ENCODE peak calls at places on chromosome X, in four cellular contexts. Q is IMR-90; S is CD4-positive, CD25-positive, alpha-beta regulatory T cell; X is body of pancreas. R is an unnamed sample.

GRCh38 chrX:7071390-7071789 is 76.1 kb upstream of the STS start:
- DNase-seq in Q (no peak), S (no peak), X (no peak), R (no peak)

GRCh38 chrX:70353524-70353923 is 63.6 kb downstream of the KIF4A start:
- DNase-seq in Q (peak; percentile 8), S (no peak), X (no peak), R (no peak)

GRCh38 chrX:23373129-23373804 is 38.6 kb downstream of the PTCHD1 start:
- DNase-seq in Q (peak; percentile 68), S (no peak), X (no peak), R (no peak)

GRCh38 chrX:75038925-75039324 is 113.7 kb upstream of the NEXMIF start:
- DNase-seq in Q (peak; percentile 32), S (peak; percentile 4), X (no peak), R (no peak)

GRCh38 chrX:54891573-54891972 is 29.1 kb upstream of the TRO start:
- DNase-seq in Q (peak; percentile 28), S (peak; percentile 32), X (peak; percentile 43), R (peak; percentile 31)

GRCh38 chrX:23981222-23981621 is 45.8 kb downstream of the KLHL15 start:
- DNase-seq in Q (no peak), S (no peak), X (no peak), R (no peak)

GRCh38 chrX:122641136-122641535 is 542.9 kb upstream of the GRIA3 start:
- DNase-seq in Q (no peak), S (no peak), X (no peak), R (no peak)

GRCh38 chrX:74061879-74062278 is 242.1 kb upstream of the ZCCHC13 start:
- DNase-seq in Q (no peak), S (no peak), X (no peak), R (no peak)

GRCh38 chrX:150508461-150509367 is 59.7 kb upstream of the MTM1 start:
- DNase-seq in Q (peak; percentile 10), S (no peak), X (peak; percentile 88), R (peak; percentile 30)

GRCh38 chrX:12978205-12979010 is 3.5 kb downstream of the TMSB4X start:
- DNase-seq in Q (peak; percentile 88), S (peak; percentile 84), X (peak; percentile 64), R (peak; percentile 70)

GRCh38 chrX:47311857-47312774 is 58.3 kb upstream of the ZNF157 start:
- DNase-seq in Q (peak; percentile 63), S (peak; percentile 44), X (peak; percentile 68), R (peak; percentile 26)

GRCh38 chrX:104347860-104348259 is 93.1 kb upstream of the ESX1 start:
- DNase-seq in Q (no peak), S (no peak), X (no peak), R (no peak)

GRCh38 chrX:23634181-23634580 is 33.1 kb upstream of the PRDX4 start:
- DNase-seq in Q (no peak), S (no peak), X (no peak), R (no peak)

GRCh38 chrX:15274946-15275345 is 5.1 kb upstream of the ASB9 start:
- DNase-seq in Q (no peak), S (no peak), X (no peak), R (no peak)

GRCh38 chrX:153874091-153874365 is 11.9 kb downstream of the L1CAM start:
- DNase-seq in Q (no peak), S (no peak), X (no peak), R (no peak)

GRCh38 chrX:43846558-43846957 is 35.7 kb downstream of the MAOB start:
- DNase-seq in Q (no peak), S (no peak), X (no peak), R (no peak)

GRCh38 chrX:45954026-45954425 is 591.2 kb downstream of the ZNF674 start:
- DNase-seq in Q (no peak), S (no peak), X (no peak), R (no peak)

GRCh38 chrX:68508799-68509198 is 9.9 kb downstream of the YIPF6 start:
- DNase-seq in Q (no peak), S (peak; percentile 45), X (no peak), R (no peak)

GRCh38 chrX:24594531-24594930 is 52.6 kb downstream of the PCYT1B start:
- DNase-seq in Q (no peak), S (no peak), X (no peak), R (no peak)

GRCh38 chrX:153970398-153971123 is 1.1 kb downstream of the HCFC1 start:
- DNase-seq in Q (peak; percentile 71), S (peak; percentile 41), X (peak; percentile 43), R (peak; percentile 53)

GRCh38 chrX:102154218-102154860 is 1.4 kb downstream of the BEX5 start:
- DNase-seq in Q (no peak), S (peak; percentile 12), X (no peak), R (peak; percentile 17)

GRCh38 chrX:66200855-66201795 is 37.1 kb downstream of the HEPH start:
- DNase-seq in Q (peak; percentile 17), S (no peak), X (no peak), R (peak; percentile 41)

GRCh38 chrX:103656623-103657022 is 27.8 kb downstream of the TCEAL1 start:
- DNase-seq in Q (peak; percentile 83), S (no peak), X (no peak), R (no peak)

GRCh38 chrX:12149670-12150407 is 11.6 kb downstream of the FRMPD4 start:
- DNase-seq in Q (no peak), S (no peak), X (no peak), R (no peak)

GRCh38 chrX:44495091-44495490 is 47.6 kb downstream of the FUNDC1 start:
- DNase-seq in Q (no peak), S (no peak), X (no peak), R (no peak)

GRCh38 chrX:18961686-18962085 is 22.2 kb downstream of the PHKA2 start:
- DNase-seq in Q (peak; percentile 63), S (no peak), X (peak; percentile 3), R (no peak)

GRCh38 chrX:15151267-15152196 is 118.4 kb downstream of the ASB9 start:
- DNase-seq in Q (no peak), S (no peak), X (no peak), R (no peak)

GRCh38 chrX:150919401-150919800 is 20.9 kb upstream of the CD99L2 start:
- DNase-seq in Q (no peak), S (no peak), X (no peak), R (no peak)

GRCh38 chrX:130830599-130831346 is 72.2 kb downstream of the ENOX2 start:
- DNase-seq in Q (no peak), S (no peak), X (no peak), R (no peak)

GRCh38 chrX:40945366-40945713 is 139.9 kb upstream of the USP9X start:
- DNase-seq in Q (peak; percentile 87), S (no peak), X (peak; percentile 65), R (peak; percentile 46)

GRCh38 chrX:39688576-39689373 is 409.0 kb downstream of the BCOR start:
- DNase-seq in Q (peak; percentile 7), S (no peak), X (peak; percentile 57), R (peak; percentile 65)

GRCh38 chrX:3550160-3550765 is 163.2 kb downstream of the PRKX start:
- DNase-seq in Q (no peak), S (no peak), X (peak; percentile 47), R (peak; percentile 23)

GRCh38 chrX:78659955-78660354 is 827 bp upstream of the RTL3 start:
- DNase-seq in Q (no peak), S (no peak), X (no peak), R (no peak)

GRCh38 chrX:40933132-40934078 is 151.8 kb upstream of the USP9X start:
- DNase-seq in Q (peak; percentile 65), S (peak; percentile 9), X (peak; percentile 6), R (no peak)

GRCh38 chrX:153948847-153949819 is 4.7 kb upstream of the RENBP start:
- DNase-seq in Q (no peak), S (no peak), X (no peak), R (no peak)

GRCh38 chrX:97367149-97367548 is 483.4 kb downstream of the RPA4 start:
- DNase-seq in Q (peak; percentile 67), S (no peak), X (no peak), R (no peak)

DNA sequence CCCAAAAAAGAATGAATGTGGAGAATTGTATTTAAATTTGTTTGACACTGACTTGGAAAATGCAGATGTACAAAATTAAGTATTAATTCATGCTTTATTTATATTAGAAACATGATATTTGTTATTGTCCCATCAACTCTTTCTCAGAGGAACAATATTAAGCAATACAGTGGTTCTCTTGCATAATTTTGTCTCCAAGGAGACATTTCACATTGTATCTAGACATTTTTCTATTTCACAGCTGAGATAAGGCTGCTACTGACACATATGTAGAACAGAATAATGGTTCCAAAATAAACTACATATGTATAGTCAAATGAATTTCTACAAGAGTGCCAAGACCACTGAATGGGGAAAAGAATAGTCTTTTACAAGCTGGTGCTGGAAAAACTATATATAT is 427.9 kb upstream of the SPANXN1 start:
- DNase-seq in Q (no peak), S (no peak), X (no peak), R (no peak)
- H3K9me3 ChIP-seq in Q (peaks cover 3% of the 10 kb centered on the region), S (no peaks in the 10 kb centered on the region), X (no peaks in the 10 kb centered on the region), R (no peaks in the 10 kb centered on the region)

GRCh38 chrX:348461-349117 is 30.0 kb upstream of the GTPBP6 start:
- DNase-seq in Q (peak; percentile 16), S (no peak), X (no peak), R (no peak)
- H3K36me3 ChIP-seq in Q (peaks cover 17% of the 10 kb centered on the region), S (no peaks in the 10 kb centered on the region), X (no peaks in the 10 kb centered on the region), R (no peaks in the 10 kb centered on the region)

GRCh38 chrX:1748408-1748807 is 133.5 kb downstream of the ASMT start:
- DNase-seq in Q (no peak), S (no peak), X (no peak), R (no peak)
- H3K9me3 ChIP-seq in Q (peaks cover 23% of the 10 kb centered on the region), S (no peaks in the 10 kb centered on the region), X (no peaks in the 10 kb centered on the region), R (no peaks in the 10 kb centered on the region)

GRCh38 chrX:16842684-16843083 is 27.5 kb downstream of the RBBP7 start:
- DNase-seq in Q (no peak), S (no peak), X (no peak), R (no peak)

GRCh38 chrX:16845686-16846085 is 24.5 kb downstream of the RBBP7 start:
- DNase-seq in Q (no peak), S (no peak), X (no peak), R (no peak)

GRCh38 chrX:16839224-16839851 is 30.8 kb downstream of the RBBP7 start:
- DNase-seq in Q (no peak), S (no peak), X (no peak), R (no peak)

GRCh38 chrX:16839852-16840460 is 30.2 kb downstream of the RBBP7 start:
- DNase-seq in Q (peak; percentile 85), S (no peak), X (no peak), R (no peak)

DNA sequence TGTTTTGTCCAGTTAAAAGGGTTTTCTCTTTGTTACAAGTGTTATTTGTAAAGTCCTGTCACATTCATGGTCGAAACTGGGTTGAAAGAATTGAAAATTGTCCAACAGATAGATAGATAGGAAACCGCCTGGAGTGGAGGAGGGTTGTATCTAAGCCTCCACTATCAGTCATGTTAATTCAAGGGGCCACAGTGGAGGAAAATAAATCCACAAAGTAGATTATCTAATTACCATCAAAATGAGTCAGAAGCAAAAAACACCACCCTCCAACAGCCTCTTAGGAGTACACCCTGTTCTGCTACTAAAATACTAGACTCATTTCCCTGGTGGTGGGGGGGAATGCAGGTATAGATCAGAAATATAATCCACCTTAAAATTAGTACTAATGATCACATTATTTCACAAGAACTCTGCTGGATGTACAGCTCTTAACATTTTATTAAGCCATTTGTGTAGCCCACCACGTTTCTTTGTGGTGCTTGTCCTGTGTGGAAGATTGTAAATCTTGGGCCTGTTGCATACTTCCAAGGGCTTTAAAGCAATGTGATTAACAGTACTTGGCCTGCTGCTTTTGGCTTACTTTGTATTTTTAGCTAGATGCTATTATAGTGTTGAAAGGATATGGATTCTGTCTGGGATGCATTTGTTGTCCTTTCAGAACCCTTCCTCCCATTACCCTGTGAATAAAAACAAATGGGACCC is 26.8 kb downstream of the RBBP7 start:
- DNase-seq in Q (no peak), S (no peak), X (no peak), R (no peak)
- H3K36me3 ChIP-seq in Q (peaks cover 25% of the 10 kb centered on the region), S (peaks cover 62% of the 10 kb centered on the region), X (peaks cover 5% of the 10 kb centered on the region), R (no peaks in the 10 kb centered on the region)

R was measured in colonic mucosa.